ENCODE peak calls at places on chromosomes 5 and 9, in nine cellular contexts. One of them, this sample, is unnamed.

GRCh38 chr5:80216753-80217596 is 38.9 kb downstream of the SERINC5 start:
- DNase-seq in Right ventricle myocardium inferior: peak
- DNase-seq in PC-9: no peak
- DNase-seq in HFF-Myc: no peak
- DNase-seq in neural crest cell: no peak
- DNase-seq in A673: no peak
- DNase-seq in activated CD4-positive, CD25-positive, alpha-beta regulatory T cell: no peak
- DNase-seq in GM12865: no peak
- DNase-seq in NCI-H774: peak
- DNase-seq in this sample: peak

GRCh38 chr9:131107760-131108159 is 11.4 kb downstream of the AIF1L start:
- DNase-seq in Right ventricle myocardium inferior: no peak
- DNase-seq in PC-9: no peak
- DNase-seq in HFF-Myc: no peak
- DNase-seq in neural crest cell: no peak
- DNase-seq in A673: no peak
- DNase-seq in activated CD4-positive, CD25-positive, alpha-beta regulatory T cell: no peak
- DNase-seq in GM12865: no peak
- DNase-seq in NCI-H774: no peak
- DNase-seq in this sample: no peak

GRCh38 chr9:14021871-14022525 is 291.9 kb downstream of the NFIB start:
- DNase-seq in Right ventricle myocardium inferior: no peak
- DNase-seq in PC-9: no peak
- DNase-seq in HFF-Myc: no peak
- DNase-seq in neural crest cell: no peak
- DNase-seq in A673: no peak
- DNase-seq in activated CD4-positive, CD25-positive, alpha-beta regulatory T cell: no peak
- DNase-seq in GM12865: no peak
- DNase-seq in NCI-H774: no peak
- DNase-seq in this sample: no peak

GRCh38 chr5:154611341-154611767 is 133.3 kb upstream of the HAND1 start:
- DNase-seq in Right ventricle myocardium inferior: no peak
- DNase-seq in PC-9: no peak
- DNase-seq in HFF-Myc: no peak
- DNase-seq in neural crest cell: no peak
- DNase-seq in A673: no peak
- DNase-seq in activated CD4-positive, CD25-positive, alpha-beta regulatory T cell: no peak
- DNase-seq in GM12865: peak
- DNase-seq in NCI-H774: no peak
- DNase-seq in this sample: peak

GRCh38 chr9:107142430-107142829 is 140.6 kb upstream of the RAD23B start:
- DNase-seq in Right ventricle myocardium inferior: no peak
- DNase-seq in PC-9: no peak
- DNase-seq in HFF-Myc: no peak
- DNase-seq in neural crest cell: no peak
- DNase-seq in A673: no peak
- DNase-seq in activated CD4-positive, CD25-positive, alpha-beta regulatory T cell: no peak
- DNase-seq in GM12865: no peak
- DNase-seq in NCI-H774: no peak
- DNase-seq in this sample: peak

GRCh38 chr9:104608336-104608735 is 2.9 kb upstream of the OR13C2 start:
- DNase-seq in Right ventricle myocardium inferior: no peak
- DNase-seq in PC-9: no peak
- DNase-seq in HFF-Myc: no peak
- DNase-seq in neural crest cell: no peak
- DNase-seq in A673: no peak
- DNase-seq in activated CD4-positive, CD25-positive, alpha-beta regulatory T cell: no peak
- DNase-seq in GM12865: no peak
- DNase-seq in NCI-H774: no peak
- DNase-seq in this sample: peak

GRCh38 chr5:134554319-134555222 is 29.1 kb downstream of the JADE2 start:
- DNase-seq in Right ventricle myocardium inferior: no peak
- DNase-seq in PC-9: peak
- DNase-seq in HFF-Myc: peak
- DNase-seq in neural crest cell: no peak
- DNase-seq in A673: peak
- DNase-seq in activated CD4-positive, CD25-positive, alpha-beta regulatory T cell: no peak
- DNase-seq in GM12865: peak
- DNase-seq in NCI-H774: no peak
- DNase-seq in this sample: peak

GRCh38 chr5:171484460-171484899 is 65.0 kb downstream of the FGF18 start:
- DNase-seq in Right ventricle myocardium inferior: no peak
- DNase-seq in PC-9: peak
- DNase-seq in HFF-Myc: no peak
- DNase-seq in neural crest cell: peak
- DNase-seq in A673: peak
- DNase-seq in activated CD4-positive, CD25-positive, alpha-beta regulatory T cell: peak
- DNase-seq in GM12865: peak
- DNase-seq in NCI-H774: no peak
- DNase-seq in this sample: peak

GRCh38 chr5:172170251-172170701 is 17.7 kb downstream of the STK10 start:
- DNase-seq in Right ventricle myocardium inferior: peak
- DNase-seq in PC-9: no peak
- DNase-seq in HFF-Myc: no peak
- DNase-seq in neural crest cell: no peak
- DNase-seq in A673: no peak
- DNase-seq in activated CD4-positive, CD25-positive, alpha-beta regulatory T cell: no peak
- DNase-seq in GM12865: no peak
- DNase-seq in NCI-H774: no peak
- DNase-seq in this sample: no peak

GRCh38 chr5:103041071-103041676 is 78.8 kb downstream of the GIN1 start:
- DNase-seq in Right ventricle myocardium inferior: no peak
- DNase-seq in PC-9: no peak
- DNase-seq in HFF-Myc: peak
- DNase-seq in neural crest cell: no peak
- DNase-seq in A673: peak
- DNase-seq in activated CD4-positive, CD25-positive, alpha-beta regulatory T cell: no peak
- DNase-seq in GM12865: peak
- DNase-seq in NCI-H774: peak
- DNase-seq in this sample: peak

GRCh38 chr5:125455041-125455440 is 708.6 kb upstream of the ZNF608 start:
- DNase-seq in Right ventricle myocardium inferior: no peak
- DNase-seq in PC-9: no peak
- DNase-seq in HFF-Myc: no peak
- DNase-seq in neural crest cell: no peak
- DNase-seq in A673: no peak
- DNase-seq in activated CD4-positive, CD25-positive, alpha-beta regulatory T cell: no peak
- DNase-seq in GM12865: no peak
- DNase-seq in NCI-H774: no peak
- DNase-seq in this sample: no peak

GRCh38 chr9:110179734-110180133 is 28.2 kb downstream of the C9orf152 start:
- DNase-seq in Right ventricle myocardium inferior: no peak
- DNase-seq in PC-9: no peak
- DNase-seq in HFF-Myc: peak
- DNase-seq in neural crest cell: no peak
- DNase-seq in A673: no peak
- DNase-seq in activated CD4-positive, CD25-positive, alpha-beta regulatory T cell: no peak
- DNase-seq in GM12865: no peak
- DNase-seq in NCI-H774: no peak
- DNase-seq in this sample: no peak

GRCh38 chr9:90508940-90509339 is 133.7 kb downstream of the DIRAS2 start:
- DNase-seq in Right ventricle myocardium inferior: no peak
- DNase-seq in PC-9: no peak
- DNase-seq in HFF-Myc: no peak
- DNase-seq in neural crest cell: no peak
- DNase-seq in A673: no peak
- DNase-seq in activated CD4-positive, CD25-positive, alpha-beta regulatory T cell: no peak
- DNase-seq in GM12865: no peak
- DNase-seq in NCI-H774: no peak
- DNase-seq in this sample: no peak

GRCh38 chr5:66932446-66932845 is 264.2 kb downstream of the CD180 start:
- DNase-seq in Right ventricle myocardium inferior: no peak
- DNase-seq in PC-9: no peak
- DNase-seq in HFF-Myc: no peak
- DNase-seq in neural crest cell: no peak
- DNase-seq in A673: no peak
- DNase-seq in activated CD4-positive, CD25-positive, alpha-beta regulatory T cell: no peak
- DNase-seq in GM12865: no peak
- DNase-seq in NCI-H774: no peak
- DNase-seq in this sample: no peak

GRCh38 chr9:101028346-101029299 is at the start of gene PLPPR1:
- DNase-seq in Right ventricle myocardium inferior: peak
- DNase-seq in PC-9: no peak
- DNase-seq in HFF-Myc: no peak
- DNase-seq in neural crest cell: peak
- DNase-seq in A673: peak
- DNase-seq in activated CD4-positive, CD25-positive, alpha-beta regulatory T cell: no peak
- DNase-seq in GM12865: no peak
- DNase-seq in NCI-H774: peak
- DNase-seq in this sample: peak

GRCh38 chr9:104074876-104075275 is 19.2 kb upstream of the SMC2 start:
- DNase-seq in Right ventricle myocardium inferior: no peak
- DNase-seq in PC-9: no peak
- DNase-seq in HFF-Myc: no peak
- DNase-seq in neural crest cell: no peak
- DNase-seq in A673: no peak
- DNase-seq in activated CD4-positive, CD25-positive, alpha-beta regulatory T cell: no peak
- DNase-seq in GM12865: no peak
- DNase-seq in NCI-H774: no peak
- DNase-seq in this sample: no peak

GRCh38 chr5:131640043-131640856 is 5.2 kb upstream of the RAPGEF6 start:
- DNase-seq in Right ventricle myocardium inferior: no peak
- DNase-seq in PC-9: no peak
- DNase-seq in HFF-Myc: no peak
- DNase-seq in neural crest cell: no peak
- DNase-seq in A673: no peak
- DNase-seq in activated CD4-positive, CD25-positive, alpha-beta regulatory T cell: peak
- DNase-seq in GM12865: peak
- DNase-seq in NCI-H774: no peak
- DNase-seq in this sample: peak

GRCh38 chr9:34651876-34652602 is at the start of gene IL11RA:
- DNase-seq in Right ventricle myocardium inferior: peak
- DNase-seq in PC-9: peak
- DNase-seq in HFF-Myc: no peak
- DNase-seq in neural crest cell: peak
- DNase-seq in A673: no peak
- DNase-seq in activated CD4-positive, CD25-positive, alpha-beta regulatory T cell: no peak
- DNase-seq in GM12865: peak
- DNase-seq in NCI-H774: peak
- DNase-seq in this sample: peak

GRCh38 chr5:69364414-69364813 is 4.9 kb downstream of the AK6 start:
- DNase-seq in Right ventricle myocardium inferior: no peak
- DNase-seq in PC-9: no peak
- DNase-seq in HFF-Myc: no peak
- DNase-seq in neural crest cell: no peak
- DNase-seq in A673: peak
- DNase-seq in activated CD4-positive, CD25-positive, alpha-beta regulatory T cell: no peak
- DNase-seq in GM12865: peak
- DNase-seq in NCI-H774: no peak
- DNase-seq in this sample: peak

GRCh38 chr5:141524604-141525597 is 36.0 kb downstream of the PCDHGC5 start:
- DNase-seq in Right ventricle myocardium inferior: peak
- DNase-seq in PC-9: peak
- DNase-seq in HFF-Myc: peak
- DNase-seq in neural crest cell: peak
- DNase-seq in A673: peak
- DNase-seq in activated CD4-positive, CD25-positive, alpha-beta regulatory T cell: peak
- DNase-seq in GM12865: peak
- DNase-seq in NCI-H774: peak
- DNase-seq in this sample: peak

GRCh38 chr5:151284392-151284967 is 19.1 kb downstream of the SLC36A3 start:
- DNase-seq in Right ventricle myocardium inferior: no peak
- DNase-seq in PC-9: no peak
- DNase-seq in HFF-Myc: no peak
- DNase-seq in neural crest cell: no peak
- DNase-seq in A673: no peak
- DNase-seq in activated CD4-positive, CD25-positive, alpha-beta regulatory T cell: no peak
- DNase-seq in GM12865: peak
- DNase-seq in NCI-H774: no peak
- DNase-seq in this sample: peak

GRCh38 chr5:16791036-16791705 is 144.9 kb downstream of the MYO10 start:
- DNase-seq in Right ventricle myocardium inferior: no peak
- DNase-seq in PC-9: peak
- DNase-seq in HFF-Myc: peak
- DNase-seq in neural crest cell: peak
- DNase-seq in A673: peak
- DNase-seq in activated CD4-positive, CD25-positive, alpha-beta regulatory T cell: no peak
- DNase-seq in GM12865: peak
- DNase-seq in NCI-H774: peak
- DNase-seq in this sample: peak

GRCh38 chr5:142143878-142144277 is 35.3 kb downstream of the NDFIP1 start:
- DNase-seq in Right ventricle myocardium inferior: no peak
- DNase-seq in PC-9: no peak
- DNase-seq in HFF-Myc: no peak
- DNase-seq in neural crest cell: no peak
- DNase-seq in A673: peak
- DNase-seq in activated CD4-positive, CD25-positive, alpha-beta regulatory T cell: no peak
- DNase-seq in GM12865: peak
- DNase-seq in NCI-H774: no peak
- DNase-seq in this sample: peak

GRCh38 chr5:149284501-149284900 is 12.8 kb downstream of the AFAP1L1 start:
- DNase-seq in Right ventricle myocardium inferior: no peak
- DNase-seq in PC-9: no peak
- DNase-seq in HFF-Myc: no peak
- DNase-seq in neural crest cell: no peak
- DNase-seq in A673: peak
- DNase-seq in activated CD4-positive, CD25-positive, alpha-beta regulatory T cell: no peak
- DNase-seq in GM12865: no peak
- DNase-seq in NCI-H774: no peak
- DNase-seq in this sample: no peak

GRCh38 chr9:34272146-34272545 is 56.9 kb downstream of the KIF24 start:
- DNase-seq in Right ventricle myocardium inferior: no peak
- DNase-seq in PC-9: no peak
- DNase-seq in HFF-Myc: no peak
- DNase-seq in neural crest cell: no peak
- DNase-seq in A673: peak
- DNase-seq in activated CD4-positive, CD25-positive, alpha-beta regulatory T cell: no peak
- DNase-seq in GM12865: no peak
- DNase-seq in NCI-H774: no peak
- DNase-seq in this sample: peak

This sample was measured in NCI-H69.